ENCODE peak calls at places on chromosome 15, in eight cellular contexts. One of them, this sample, is unnamed.

GRCh38 chr15:88630141-88630721 is 8.6 kb upstream of the ISG20 start:
- DNase-seq in astrocyte: no peak
- DNase-seq in GM23248: peak; percentile 43
- DNase-seq in MM.1S: no peak
- DNase-seq in GM23338: no peak
- DNase-seq in mammary epithelial cell: peak; percentile 36
- DNase-seq in neuronal stem cell: no peak
- DNase-seq in GM12878: no peak
- DNase-seq in this sample: no peak

GRCh38 chr15:101646652-101647051 is 5.5 kb downstream of the TM2D3 start:
- DNase-seq in astrocyte: no peak
- DNase-seq in GM23248: peak; percentile 29
- DNase-seq in MM.1S: no peak
- DNase-seq in GM23338: no peak
- DNase-seq in mammary epithelial cell: no peak
- DNase-seq in neuronal stem cell: no peak
- DNase-seq in GM12878: no peak
- DNase-seq in this sample: no peak

GRCh38 chr15:49707598-49707997 is 86.8 kb downstream of the DTWD1 start:
- DNase-seq in astrocyte: no peak
- DNase-seq in GM23248: no peak
- DNase-seq in MM.1S: no peak
- DNase-seq in GM23338: no peak
- DNase-seq in mammary epithelial cell: no peak
- DNase-seq in neuronal stem cell: no peak
- DNase-seq in GM12878: no peak
- DNase-seq in this sample: no peak

GRCh38 chr15:42919794-42920280 is 741 bp downstream of the TTBK2 start:
- DNase-seq in astrocyte: peak; percentile 44
- DNase-seq in GM23248: peak; percentile 77
- DNase-seq in MM.1S: peak; percentile 23
- DNase-seq in GM23338: peak; percentile 39
- DNase-seq in mammary epithelial cell: peak; percentile 54
- DNase-seq in neuronal stem cell: no peak
- DNase-seq in GM12878: no peak
- DNase-seq in this sample: peak; percentile 79

GRCh38 chr15:40339621-40339945 is 1.2 kb downstream of the CCDC9B start:
- DNase-seq in astrocyte: no peak
- DNase-seq in GM23248: no peak
- DNase-seq in MM.1S: no peak
- DNase-seq in GM23338: peak; percentile 32
- DNase-seq in mammary epithelial cell: no peak
- DNase-seq in neuronal stem cell: no peak
- DNase-seq in GM12878: no peak
- DNase-seq in this sample: no peak

GRCh38 chr15:26197719-26198118 is 334.6 kb upstream of the ATP10A start:
- DNase-seq in astrocyte: no peak
- DNase-seq in GM23248: no peak
- DNase-seq in MM.1S: no peak
- DNase-seq in GM23338: no peak
- DNase-seq in mammary epithelial cell: no peak
- DNase-seq in neuronal stem cell: peak; percentile 9
- DNase-seq in GM12878: no peak
- DNase-seq in this sample: no peak

GRCh38 chr15:92883643-92884458 is 16.3 kb upstream of the CHD2 start:
- DNase-seq in astrocyte: peak; percentile 58
- DNase-seq in GM23248: peak; percentile 79
- DNase-seq in MM.1S: peak; percentile 50
- DNase-seq in GM23338: peak; percentile 47
- DNase-seq in mammary epithelial cell: peak; percentile 53
- DNase-seq in neuronal stem cell: no peak
- DNase-seq in GM12878: no peak
- DNase-seq in this sample: peak; percentile 82

GRCh38 chr15:40927497-40928346 is 1.4 kb upstream of the DLL4 start:
- DNase-seq in astrocyte: no peak
- DNase-seq in GM23248: peak; percentile 24
- DNase-seq in MM.1S: peak; percentile 30
- DNase-seq in GM23338: peak; percentile 56
- DNase-seq in mammary epithelial cell: no peak
- DNase-seq in neuronal stem cell: no peak
- DNase-seq in GM12878: no peak
- DNase-seq in this sample: no peak

GRCh38 chr15:53458736-53459135 is 300.7 kb downstream of the WDR72 start:
- DNase-seq in astrocyte: no peak
- DNase-seq in GM23248: no peak
- DNase-seq in MM.1S: no peak
- DNase-seq in GM23338: no peak
- DNase-seq in mammary epithelial cell: no peak
- DNase-seq in neuronal stem cell: no peak
- DNase-seq in GM12878: no peak
- DNase-seq in this sample: no peak

GRCh38 chr15:91974321-91974720 is 120.8 kb downstream of the SLCO3A1 start:
- DNase-seq in astrocyte: no peak
- DNase-seq in GM23248: no peak
- DNase-seq in MM.1S: no peak
- DNase-seq in GM23338: no peak
- DNase-seq in mammary epithelial cell: peak; percentile 96
- DNase-seq in neuronal stem cell: no peak
- DNase-seq in GM12878: no peak
- DNase-seq in this sample: no peak

GRCh38 chr15:99442268-99442897 is 123.4 kb upstream of the MEF2A start:
- DNase-seq in astrocyte: peak; percentile 91
- DNase-seq in GM23248: peak; percentile 92
- DNase-seq in MM.1S: no peak
- DNase-seq in GM23338: no peak
- DNase-seq in mammary epithelial cell: peak; percentile 71
- DNase-seq in neuronal stem cell: no peak
- DNase-seq in GM12878: no peak
- DNase-seq in this sample: peak; percentile 87

GRCh38 chr15:55434989-55435825 is 26.9 kb downstream of the PIERCE2 start:
- DNase-seq in astrocyte: peak; percentile 29
- DNase-seq in GM23248: peak; percentile 78
- DNase-seq in MM.1S: peak; percentile 66
- DNase-seq in GM23338: peak; percentile 86
- DNase-seq in mammary epithelial cell: peak; percentile 40
- DNase-seq in neuronal stem cell: peak; percentile 33
- DNase-seq in GM12878: no peak
- DNase-seq in this sample: peak; percentile 65

GRCh38 chr15:60720084-60720483 is 241.1 kb upstream of the ICE2 start:
- DNase-seq in astrocyte: no peak
- DNase-seq in GM23248: no peak
- DNase-seq in MM.1S: no peak
- DNase-seq in GM23338: no peak
- DNase-seq in mammary epithelial cell: no peak
- DNase-seq in neuronal stem cell: no peak
- DNase-seq in GM12878: no peak
- DNase-seq in this sample: no peak

GRCh38 chr15:60509470-60509869 is 30.5 kb upstream of the ICE2 start:
- DNase-seq in astrocyte: no peak
- DNase-seq in GM23248: no peak
- DNase-seq in MM.1S: no peak
- DNase-seq in GM23338: no peak
- DNase-seq in mammary epithelial cell: no peak
- DNase-seq in neuronal stem cell: no peak
- DNase-seq in GM12878: no peak
- DNase-seq in this sample: no peak

GRCh38 chr15:25246641-25247417 is 192.0 kb downstream of the UBE3A start:
- DNase-seq in astrocyte: no peak
- DNase-seq in GM23248: no peak
- DNase-seq in MM.1S: no peak
- DNase-seq in GM23338: no peak
- DNase-seq in mammary epithelial cell: no peak
- DNase-seq in neuronal stem cell: no peak
- DNase-seq in GM12878: no peak
- DNase-seq in this sample: no peak

GRCh38 chr15:48012191-48012590 is 108.6 kb upstream of the SLC24A5 start:
- DNase-seq in astrocyte: no peak
- DNase-seq in GM23248: no peak
- DNase-seq in MM.1S: no peak
- DNase-seq in GM23338: no peak
- DNase-seq in mammary epithelial cell: no peak
- DNase-seq in neuronal stem cell: no peak
- DNase-seq in GM12878: no peak
- DNase-seq in this sample: no peak

GRCh38 chr15:51161491-51162260 is 67.0 kb upstream of the TNFAIP8L3 start:
- DNase-seq in astrocyte: peak; percentile 37
- DNase-seq in GM23248: peak; percentile 18
- DNase-seq in MM.1S: no peak
- DNase-seq in GM23338: no peak
- DNase-seq in mammary epithelial cell: no peak
- DNase-seq in neuronal stem cell: no peak
- DNase-seq in GM12878: no peak
- DNase-seq in this sample: no peak

DNA sequence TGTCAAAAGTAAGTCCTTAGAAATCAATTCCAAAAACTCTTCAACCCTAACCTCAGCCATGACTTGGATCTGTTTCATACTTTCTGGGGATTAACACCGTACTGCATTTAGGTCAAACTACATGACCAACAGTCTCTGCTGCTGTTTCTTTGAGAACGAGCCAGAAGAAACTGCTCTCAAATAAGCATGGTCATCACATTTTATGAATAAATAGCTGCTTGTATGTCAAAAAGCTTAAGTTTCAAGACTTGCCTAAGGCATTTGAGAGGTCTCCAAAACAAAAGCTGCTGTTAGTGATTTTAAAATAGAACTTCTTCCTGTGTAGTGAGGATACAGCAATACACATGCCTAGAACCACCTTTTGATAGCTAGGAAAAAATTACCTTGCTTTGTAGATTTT is 166.3 kb upstream of the CHRM5 start:
- DNase-seq in astrocyte: no peak
- DNase-seq in GM23248: no peak
- DNase-seq in MM.1S: peak; percentile 85
- DNase-seq in GM23338: no peak
- DNase-seq in mammary epithelial cell: peak; percentile 2
- DNase-seq in neuronal stem cell: no peak
- DNase-seq in GM12878: no peak
- DNase-seq in this sample: no peak
- H3K4me2 ChIP-seq in astrocyte: no peak overlapping the region
- H3K4me2 ChIP-seq in GM23248: no peak overlapping the region
- H3K4me2 ChIP-seq in MM.1S: peak overlapping the region; percentile 64
- H3K4me2 ChIP-seq in GM23338: no peak overlapping the region
- H3K4me2 ChIP-seq in mammary epithelial cell: no peak overlapping the region
- H3K4me2 ChIP-seq in neuronal stem cell: no peak overlapping the region
- H3K4me2 ChIP-seq in GM12878: no peak overlapping the region
- H3K4me2 ChIP-seq in this sample: no peak overlapping the region

GRCh38 chr15:66772604-66772966 is 70.5 kb downstream of the SMAD6 start:
- DNase-seq in astrocyte: no peak
- DNase-seq in GM23248: no peak
- DNase-seq in MM.1S: no peak
- DNase-seq in GM23338: no peak
- DNase-seq in mammary epithelial cell: no peak
- DNase-seq in neuronal stem cell: no peak
- DNase-seq in GM12878: no peak
- DNase-seq in this sample: no peak

GRCh38 chr15:66772967-66773873 is 71.2 kb downstream of the SMAD6 start:
- DNase-seq in astrocyte: no peak
- DNase-seq in GM23248: peak; percentile 30
- DNase-seq in MM.1S: no peak
- DNase-seq in GM23338: peak; percentile 19
- DNase-seq in mammary epithelial cell: no peak
- DNase-seq in neuronal stem cell: peak; percentile 68
- DNase-seq in GM12878: no peak
- DNase-seq in this sample: no peak

GRCh38 chr15:66777054-66777453 is 75.0 kb downstream of the SMAD6 start:
- DNase-seq in astrocyte: no peak
- DNase-seq in GM23248: no peak
- DNase-seq in MM.1S: no peak
- DNase-seq in GM23338: no peak
- DNase-seq in mammary epithelial cell: no peak
- DNase-seq in neuronal stem cell: no peak
- DNase-seq in GM12878: no peak
- DNase-seq in this sample: no peak

GRCh38 chr15:66775127-66776105 is 73.4 kb downstream of the SMAD6 start:
- DNase-seq in astrocyte: no peak
- DNase-seq in GM23248: peak; percentile 38
- DNase-seq in MM.1S: no peak
- DNase-seq in GM23338: no peak
- DNase-seq in mammary epithelial cell: no peak
- DNase-seq in neuronal stem cell: no peak
- DNase-seq in GM12878: no peak
- DNase-seq in this sample: no peak

GRCh38 chr15:66774001-66774814 is 72.2 kb downstream of the SMAD6 start:
- DNase-seq in astrocyte: peak; percentile 42
- DNase-seq in GM23248: peak; percentile 82
- DNase-seq in MM.1S: peak; percentile 62
- DNase-seq in GM23338: peak; percentile 92
- DNase-seq in mammary epithelial cell: peak; percentile 59
- DNase-seq in neuronal stem cell: peak; percentile 87
- DNase-seq in GM12878: no peak
- DNase-seq in this sample: peak; percentile 76
- H3K4me2 ChIP-seq in astrocyte: peak overlapping the region; percentile 50
- H3K4me2 ChIP-seq in GM23248: peak overlapping the region; percentile 30
- H3K4me2 ChIP-seq in MM.1S: no peak overlapping the region
- H3K4me2 ChIP-seq in GM23338: peak overlapping the region; percentile 58
- H3K4me2 ChIP-seq in mammary epithelial cell: no peak overlapping the region
- H3K4me2 ChIP-seq in neuronal stem cell: peak overlapping the region; percentile 51
- H3K4me2 ChIP-seq in GM12878: no peak overlapping the region
- H3K4me2 ChIP-seq in this sample: peak overlapping the region; percentile 32

DNA sequence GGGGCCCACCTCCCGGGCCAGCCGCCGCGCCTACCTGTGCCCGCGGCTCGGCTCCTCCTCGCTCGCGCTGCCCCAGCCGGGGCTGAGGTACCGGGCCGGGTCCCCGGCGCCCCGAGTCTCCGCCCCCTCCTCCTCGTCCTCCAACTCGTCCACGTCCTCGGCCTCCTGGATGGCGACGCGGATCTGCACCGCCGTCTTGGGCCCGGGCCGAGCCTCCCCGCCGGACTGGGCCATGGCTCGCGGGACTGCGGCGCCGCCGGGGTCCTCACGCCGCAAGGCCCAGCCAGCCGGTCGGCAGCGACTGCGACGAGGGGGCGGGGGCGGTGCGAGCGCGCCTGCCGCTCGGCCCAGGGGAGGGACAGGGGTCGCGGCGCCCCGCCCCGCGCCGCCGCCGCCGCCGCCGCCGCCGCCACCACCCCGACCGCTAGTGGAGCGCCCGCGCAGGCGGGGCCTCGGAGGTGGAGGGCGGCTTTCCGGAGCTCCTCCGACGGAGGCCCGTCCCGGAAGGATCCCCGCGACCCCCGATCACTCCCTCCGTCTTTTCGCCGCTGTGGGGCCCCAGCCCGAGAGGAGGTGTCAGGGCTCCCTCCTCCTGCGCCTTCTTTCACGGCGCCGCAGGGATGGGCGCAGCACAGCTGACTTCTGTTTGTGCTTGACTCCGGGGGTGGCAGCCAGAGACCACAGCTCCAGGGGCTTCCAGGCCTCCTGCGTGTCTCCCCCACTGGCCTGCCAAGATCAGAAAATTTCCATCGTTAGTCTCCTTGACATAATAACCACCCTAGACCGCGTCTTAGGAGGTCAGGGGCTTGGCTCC is at the start of gene LARP6:
- DNase-seq in astrocyte: no peak
- DNase-seq in GM23248: peak; percentile 74
- DNase-seq in MM.1S: peak; percentile 10
- DNase-seq in GM23338: peak; percentile 72
- DNase-seq in mammary epithelial cell: peak; percentile 22
- DNase-seq in neuronal stem cell: peak; percentile 63
- DNase-seq in GM12878: no peak
- DNase-seq in this sample: peak; percentile 62
- H3K4me2 ChIP-seq in astrocyte: peak within 1 kb of the TSS; percentile 99
- H3K4me2 ChIP-seq in GM23248: peak within 1 kb of the TSS; percentile 99
- H3K4me2 ChIP-seq in MM.1S: peak within 1 kb of the TSS; percentile 66
- H3K4me2 ChIP-seq in GM23338: peak within 1 kb of the TSS; percentile 98
- H3K4me2 ChIP-seq in mammary epithelial cell: peak within 1 kb of the TSS; percentile 98
- H3K4me2 ChIP-seq in neuronal stem cell: peak within 1 kb of the TSS; percentile 88
- H3K4me2 ChIP-seq in GM12878: peak within 1 kb of the TSS; percentile 79
- H3K4me2 ChIP-seq in this sample: peak within 1 kb of the TSS; percentile 70

GRCh38 chr15:57551717-57552677 is 39.7 kb upstream of the MYZAP start:
- DNase-seq in astrocyte: peak; percentile 82
- DNase-seq in GM23248: peak; percentile 81
- DNase-seq in MM.1S: no peak
- DNase-seq in GM23338: peak; percentile 89
- DNase-seq in mammary epithelial cell: peak; percentile 53
- DNase-seq in neuronal stem cell: peak; percentile 73
- DNase-seq in GM12878: no peak
- DNase-seq in this sample: peak; percentile 54
- H3K4me2 ChIP-seq in astrocyte: peak overlapping the region; percentile 78
- H3K4me2 ChIP-seq in GM23248: peak overlapping the region; percentile 41
- H3K4me2 ChIP-seq in MM.1S: no peak overlapping the region
- H3K4me2 ChIP-seq in GM23338: no peak overlapping the region
- H3K4me2 ChIP-seq in mammary epithelial cell: peak overlapping the region; percentile 57
- H3K4me2 ChIP-seq in neuronal stem cell: no peak overlapping the region
- H3K4me2 ChIP-seq in GM12878: no peak overlapping the region
- H3K4me2 ChIP-seq in this sample: no peak overlapping the region